ENCODE peak calls at places on chromosomes 3 and 15, in four cellular contexts. W is dorsolateral prefrontal cortex, U is lower leg skin, I is stomach. Q is an unnamed sample.

GRCh38 chr15:34043391-34043790 is 4.4 kb upstream of the AVEN start:
- DNase-seq in I (no peak), U (no peak), W (no peak), Q (peak; percentile 31)

GRCh38 chr3:159879598-159879997 is 109.0 kb upstream of the IL12A start:
- DNase-seq in I (no peak), U (no peak), W (no peak), Q (peak; percentile 40)

GRCh38 chr15:101315736-101316135 is 20.7 kb upstream of the SNRPA1 start:
- DNase-seq in W (no peak), U (no peak), I (no peak), Q (no peak)

GRCh38 chr3:52062499-52062898 is 6.1 kb upstream of the DUSP7 start:
- DNase-seq in W (no peak), I (no peak), U (peak; percentile 77), Q (peak; percentile 86)

GRCh38 chr3:85576091-85576690 is 617.4 kb downstream of the CADM2 start:
- DNase-seq in W (peak; percentile 82), U (peak; percentile 42), I (peak; percentile 70), Q (peak; percentile 77)

GRCh38 chr3:111968319-111969059 is 10.3 kb upstream of the ABHD10 start:
- DNase-seq in U (no peak), I (no peak), W (no peak), Q (no peak)

GRCh38 chr15:88832791-88833190 is 29.6 kb downstream of the ACAN start:
- DNase-seq in W (no peak), I (no peak), U (no peak), Q (no peak)

GRCh38 chr3:172591876-172592771 is 68.9 kb upstream of the TNFSF10 start:
- DNase-seq in U (no peak), W (no peak), I (no peak), Q (no peak)

GRCh38 chr3:194824100-194824499 is 138.4 kb downstream of the FAM43A start:
- DNase-seq in U (no peak), W (no peak), I (no peak), Q (no peak)

GRCh38 chr3:195240939-195241338 is 30.0 kb downstream of the XXYLT1 start:
- DNase-seq in U (no peak), I (no peak), W (no peak), Q (no peak)

GRCh38 chr15:99121207-99121606 is 16.3 kb downstream of the SYNM start:
- DNase-seq in I (no peak), W (no peak), U (no peak), Q (no peak)

GRCh38 chr15:93829115-93829849 is 402.1 kb upstream of the MCTP2 start:
- DNase-seq in I (no peak), U (peak; percentile 69), W (no peak), Q (peak; percentile 57)

GRCh38 chr3:143648708-143649107 is 199.6 kb downstream of the SLC9A9 start:
- DNase-seq in I (no peak), U (no peak), W (no peak), Q (no peak)

GRCh38 chr15:73888224-73889041 is 15.1 kb downstream of the TBC1D21 start:
- DNase-seq in I (no peak), W (peak; percentile 30), U (no peak), Q (no peak)

GRCh38 chr3:48470286-48470685 is 23.7 kb downstream of the ATRIP start:
- DNase-seq in I (no peak), W (no peak), U (no peak), Q (no peak)

GRCh38 chr3:71031914-71032521 is 551.5 kb downstream of the FOXP1 start:
- DNase-seq in I (no peak), U (no peak), W (no peak), Q (peak; percentile 60)

GRCh38 chr3:186239321-186239720 is 122.7 kb downstream of the DGKG start:
- DNase-seq in U (no peak), I (peak; percentile 58), W (no peak), Q (no peak)

GRCh38 chr3:6528951-6529350 is 332.0 kb upstream of the GRM7 start:
- DNase-seq in W (no peak), I (no peak), U (no peak), Q (no peak)

GRCh38 chr3:47586746-47587145 is 8.1 kb upstream of the CSPG5 start:
- DNase-seq in W (no peak), U (no peak), I (no peak), Q (no peak)

GRCh38 chr3:55894605-55895004 is 407.5 kb upstream of the WNT5A start:
- DNase-seq in W (no peak), I (no peak), U (no peak), Q (no peak)

GRCh38 chr3:59980576-59980975 is 930.8 kb upstream of the CFAP20DC start:
- DNase-seq in W (no peak), I (no peak), U (no peak), Q (no peak)

GRCh38 chr15:88382482-88382983 is 84.7 kb downstream of the MRPL46 start:
- DNase-seq in W (no peak), U (no peak), I (no peak), Q (peak; percentile 15)

GRCh38 chr3:123099331-123100191 is 32.7 kb downstream of the PDIA5 start:
- DNase-seq in U (no peak), I (no peak), W (no peak), Q (no peak)

GRCh38 chr3:143134446-143134845 is 14.9 kb downstream of the CHST2 start:
- DNase-seq in U (no peak), W (no peak), I (no peak), Q (no peak)

GRCh38 chr15:99502182-99502581 is 63.6 kb upstream of the MEF2A start:
- DNase-seq in I (no peak), U (peak; percentile 8), W (no peak), Q (no peak)

GRCh38 chr3:50825841-50826240 is 151.1 kb downstream of the DOCK3 start:
- DNase-seq in U (no peak), W (no peak), I (no peak), Q (no peak)

GRCh38 chr3:14412831-14413380 is 10.5 kb downstream of the SLC6A6 start:
- DNase-seq in I (no peak), W (no peak), U (no peak), Q (no peak)

GRCh38 chr15:62469478-62469873 is 304.4 kb upstream of the C2CD4B start:
- DNase-seq in U (peak; percentile 41), I (no peak), W (no peak), Q (peak; percentile 48)

GRCh38 chr3:155184027-155184426 is 103.9 kb downstream of the MME start:
- DNase-seq in W (no peak), U (no peak), I (no peak), Q (no peak)

GRCh38 chr3:134651347-134652041 is 672 bp upstream of the KY start:
- DNase-seq in I (peak; percentile 69), W (no peak), U (peak; percentile 12), Q (peak; percentile 48)

GRCh38 chr3:101926594-101927105 is 77.3 kb downstream of the NFKBIZ start:
- DNase-seq in I (no peak), W (no peak), U (no peak), Q (peak; percentile 51)

DNA sequence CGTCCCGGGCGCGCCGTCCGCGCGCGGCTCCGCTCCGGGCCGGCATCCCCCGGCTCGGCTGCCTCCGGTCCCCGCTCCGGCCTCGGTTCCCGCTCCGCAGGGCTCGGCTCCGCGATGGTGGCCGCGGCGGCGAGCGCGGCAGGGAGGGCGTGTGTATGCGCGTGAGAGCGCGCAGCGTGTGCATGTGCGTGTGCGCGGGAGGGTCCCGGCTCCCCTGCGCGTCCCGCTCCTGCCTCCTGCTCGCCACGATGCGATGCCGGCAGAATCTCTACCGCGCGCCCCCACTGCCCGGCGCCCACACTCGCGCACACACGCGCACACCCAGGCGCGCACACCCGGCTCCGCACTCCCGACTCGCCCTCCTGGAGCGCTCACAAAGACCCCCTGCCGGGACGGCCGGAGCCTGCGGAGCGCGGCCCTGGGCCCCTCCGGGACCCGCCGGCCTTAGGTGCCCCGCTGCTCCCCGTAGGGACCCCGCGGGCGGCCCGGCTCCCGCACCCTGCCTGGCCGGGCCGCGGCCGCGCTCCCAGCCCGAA is 186.6 kb upstream of the LINGO1 start:
- DNase-seq in U (no peak), I (no peak), W (peak; percentile 71), Q (no peak)
- TF ChIP-seq CTCF in U (no peak), I (no peak), W (no peak), Q (no peak)

GRCh38 chr15:22788004-22788403 is 1.6 kb downstream of the NIPA1 start:
- DNase-seq in U (no peak), I (no peak), W (no peak), Q (no peak)
- H3K4me3 ChIP-seq in U (no peak overlapping the region), I (no peak overlapping the region), W (peak overlapping the region; percentile 62), Q (no peak overlapping the region)

GRCh38 chr15:64110945-64111678 is 15.3 kb downstream of the SNX1 start:
- DNase-seq in W (no peak), U (no peak), I (no peak), Q (no peak)
- TF ChIP-seq CTCF in W (no peak), U (no peak), I (no peak), Q (no peak)

DNA sequence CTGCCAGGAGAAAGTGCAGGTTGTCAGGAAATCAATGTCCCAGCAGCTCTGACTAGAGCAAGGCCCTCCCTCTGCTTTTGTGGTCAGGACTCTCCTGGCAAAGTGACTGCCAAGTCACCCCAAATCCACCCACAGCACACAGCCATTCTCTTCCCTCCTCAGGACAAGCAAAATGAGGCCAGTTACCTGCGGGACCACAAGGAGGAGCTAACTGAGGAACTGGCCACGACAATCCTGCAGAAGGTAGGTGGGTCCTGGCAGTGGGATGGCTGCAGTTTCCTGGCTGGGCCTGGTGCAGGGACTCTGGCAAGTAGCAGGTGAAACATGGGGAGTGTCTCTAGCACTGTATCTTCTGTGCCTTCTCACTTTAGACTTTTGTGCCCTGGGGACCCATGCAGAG is 142.5 kb upstream of the EIF1B start:
- DNase-seq in I (no peak), U (no peak), W (no peak), Q (no peak)
- H3K4me3 ChIP-seq in I (no peak overlapping the region), U (no peak overlapping the region), W (no peak overlapping the region), Q (no peak overlapping the region)

GRCh38 chr3:94525039-94525438 is 462.2 kb downstream of the NSUN3 start:
- DNase-seq in I (no peak), W (no peak), U (no peak), Q (peak; percentile 53)

GRCh38 chr3:94520364-94520763 is 457.5 kb downstream of the NSUN3 start:
- DNase-seq in W (no peak), I (no peak), U (no peak), Q (no peak)

GRCh38 chr3:94524102-94524922 is 461.5 kb downstream of the NSUN3 start:
- DNase-seq in W (no peak), I (no peak), U (no peak), Q (no peak)

DNA sequence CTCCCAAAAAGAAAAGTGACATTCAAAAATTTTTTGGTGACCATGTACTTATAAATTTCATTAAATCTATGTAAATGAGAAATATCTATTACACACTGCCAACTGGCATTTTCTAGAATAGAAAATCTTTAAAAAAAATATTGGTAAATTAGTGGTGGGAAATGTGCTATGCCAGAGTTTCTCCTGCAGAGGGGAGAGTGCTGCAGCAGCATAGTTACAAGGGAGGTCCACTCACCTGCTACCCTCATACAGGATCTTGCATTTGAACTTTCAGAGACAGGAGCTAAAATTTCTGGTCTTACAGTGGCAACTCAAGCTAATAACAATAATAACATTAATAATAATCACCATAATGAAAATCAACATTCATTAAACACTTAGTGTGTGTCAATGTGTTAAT is 459.6 kb downstream of the NSUN3 start:
- DNase-seq in W (no peak), U (no peak), I (no peak), Q (no peak)
- TF ChIP-seq CTCF in W (no peak), U (no peak), I (no peak), Q (peak; percentile 29)

Q was measured in cardiac fibroblast.